ENCODE peak calls at places on chromosome 20, in six cellular contexts. T is GM12864, F is AG20443, I is EL, A is T-helper 2 cell, M is EH. L is an unnamed sample.

GRCh38 chr20:52016022-52016421 is 175.6 kb downstream of the ZFP64 start:
- DNase-seq in T (no peak), F (no peak), I (no peak), A (no peak), M (no peak), L (no peak)

GRCh38 chr20:23296841-23297701 is 53.5 kb upstream of the NXT1 start:
- DNase-seq in T (no peak), F (peak; percentile 78), I (peak; percentile 8), A (no peak), M (peak; percentile 36), L (no peak)

GRCh38 chr20:2796011-2796660 is 4.3 kb downstream of the CPXM1 start:
- DNase-seq in T (no peak), F (peak; percentile 4), I (no peak), A (no peak), M (no peak), L (no peak)

GRCh38 chr20:50169329-50169823 is 15.9 kb upstream of the PEDS1 start:
- DNase-seq in T (peak; percentile 40), F (peak; percentile 73), I (peak; percentile 80), A (peak; percentile 78), M (peak; percentile 77), L (no peak)

GRCh38 chr20:38447931-38448675 is 13.0 kb upstream of the SNHG17 start:
- DNase-seq in T (peak; percentile 27), F (no peak), I (no peak), A (no peak), M (no peak), L (no peak)

GRCh38 chr20:41228858-41229257 is 88.7 kb downstream of the ZHX3 start:
- DNase-seq in T (no peak), F (no peak), I (no peak), A (no peak), M (peak; percentile 35), L (no peak)

GRCh38 chr20:25484224-25484846 is 76.9 kb downstream of the GINS1 start:
- DNase-seq in T (no peak), F (no peak), I (no peak), A (no peak), M (no peak), L (no peak)

GRCh38 chr20:44465001-44465560 is 10.6 kb upstream of the TTPAL start:
- DNase-seq in T (no peak), F (no peak), I (no peak), A (no peak), M (no peak), L (no peak)

GRCh38 chr20:57432874-57433491 is 41.8 kb downstream of the RBM38 start:
- DNase-seq in T (peak; percentile 87), F (no peak), I (no peak), A (peak; percentile 9), M (no peak), L (no peak)

GRCh38 chr20:12965212-12965879 is 43.4 kb upstream of the SPTLC3 start:
- DNase-seq in T (no peak), F (no peak), I (no peak), A (no peak), M (no peak), L (no peak)

GRCh38 chr20:56730003-56730402 is 100.9 kb downstream of the TFAP2C start:
- DNase-seq in T (no peak), F (no peak), I (no peak), A (no peak), M (no peak), L (no peak)

GRCh38 chr20:5990946-5991345 is 40.5 kb downstream of the MCM8 start:
- DNase-seq in T (no peak), F (no peak), I (no peak), A (no peak), M (no peak), L (no peak)

GRCh38 chr20:38229376-38230252 is 30.9 kb downstream of the KIAA1755 start:
- DNase-seq in T (no peak), F (peak; percentile 70), I (peak; percentile 49), A (no peak), M (peak; percentile 55), L (no peak)

GRCh38 chr20:57040461-57040860 is 226.0 kb downstream of the BMP7 start:
- DNase-seq in T (no peak), F (no peak), I (no peak), A (no peak), M (no peak), L (no peak)

GRCh38 chr20:36465109-36466080 is 75.9 kb upstream of the MYL9 start:
- DNase-seq in T (no peak), F (peak; percentile 88), I (peak; percentile 97), A (peak; percentile 26), M (peak; percentile 98), L (peak; percentile 79)

GRCh38 chr20:62875419-62876355 is 14.1 kb upstream of the TCFL5 start:
- DNase-seq in T (no peak), F (peak; percentile 91), I (peak; percentile 86), A (no peak), M (peak; percentile 85), L (peak; percentile 71)

GRCh38 chr20:3218307-3218988 is 9.2 kb downstream of the ITPA start:
- DNase-seq in T (no peak), F (peak; percentile 88), I (peak; percentile 36), A (peak; percentile 72), M (peak; percentile 34), L (no peak)

GRCh38 chr20:3470208-3470626 is 601 bp upstream of the ATRN start:
- DNase-seq in T (no peak), F (no peak), I (no peak), A (no peak), M (no peak), L (no peak)

GRCh38 chr20:63298731-63299312 is 5.8 kb downstream of the COL20A1 start:
- DNase-seq in T (no peak), F (no peak), I (no peak), A (no peak), M (no peak), L (no peak)

GRCh38 chr20:49699200-49699992 is 14.3 kb downstream of the B4GALT5 start:
- DNase-seq in T (peak; percentile 53), F (no peak), I (peak; percentile 82), A (no peak), M (peak; percentile 79), L (no peak)

GRCh38 chr20:50371878-50372769 is 138.1 kb upstream of the PTPN1 start:
- DNase-seq in T (no peak), F (no peak), I (no peak), A (no peak), M (no peak), L (no peak)

GRCh38 chr20:58678806-58679205 is 13.8 kb upstream of the NPEPL1 start:
- DNase-seq in T (no peak), F (no peak), I (no peak), A (no peak), M (no peak), L (no peak)

GRCh38 chr20:53839423-53840176 is 230.8 kb downstream of the BCAS1 start:
- DNase-seq in T (peak; percentile 90), F (no peak), I (no peak), A (peak; percentile 1), M (no peak), L (no peak)

GRCh38 chr20:60365063-60365640 is 406.9 kb downstream of the CDH26 start:
- DNase-seq in T (no peak), F (no peak), I (no peak), A (no peak), M (no peak), L (no peak)

GRCh38 chr20:33372993-33373441 is 28.3 kb downstream of the CDK5RAP1 start:
- DNase-seq in T (no peak), F (no peak), I (no peak), A (no peak), M (peak; percentile 11), L (no peak)

GRCh38 chr20:62133864-62134263 is 9.3 kb downstream of the PSMA7 start:
- DNase-seq in T (no peak), F (no peak), I (no peak), A (no peak), M (no peak), L (no peak)

GRCh38 chr20:51579137-51579536 is 36.6 kb upstream of the NFATC2 start:
- DNase-seq in T (no peak), F (peak; percentile 81), I (peak; percentile 87), A (no peak), M (peak; percentile 88), L (no peak)

GRCh38 chr20:5364136-5364821 is 47.5 kb upstream of the PROKR2 start:
- DNase-seq in T (no peak), F (no peak), I (no peak), A (no peak), M (no peak), L (no peak)

GRCh38 chr20:58088625-58089024 is 139.8 kb downstream of the ANKRD60 start:
- DNase-seq in T (no peak), F (no peak), I (no peak), A (no peak), M (no peak), L (no peak)

GRCh38 chr20:11338506-11339306 is 579.0 kb upstream of the BTBD3 start:
- DNase-seq in T (no peak), F (no peak), I (no peak), A (no peak), M (no peak), L (no peak)

GRCh38 chr20:9051508-9051907 is 17.4 kb upstream of the PLCB4 start:
- DNase-seq in T (no peak), F (peak; percentile 87), I (peak; percentile 97), A (no peak), M (peak; percentile 98), L (peak; percentile 86)

GRCh38 chr20:33689973-33690372 is 3.8 kb upstream of the E2F1 start:
- DNase-seq in T (no peak), F (no peak), I (peak; percentile 59), A (no peak), M (peak; percentile 48), L (no peak)

GRCh38 chr20:3652646-3653596 is 10.3 kb downstream of the GFRA4 start:
- DNase-seq in T (no peak), F (no peak), I (no peak), A (no peak), M (no peak), L (no peak)

GRCh38 chr20:8515810-8516435 is 383.9 kb downstream of the PLCB1 start:
- DNase-seq in T (no peak), F (no peak), I (no peak), A (no peak), M (no peak), L (no peak)

GRCh38 chr20:699811-700338 is 24.3 kb upstream of the SCRT2 start:
- DNase-seq in T (no peak), F (no peak), I (no peak), A (no peak), M (no peak), L (no peak)

GRCh38 chr20:38208088-38208487 is 43.0 kb upstream of the TGM2 start:
- DNase-seq in T (no peak), F (no peak), I (no peak), A (no peak), M (no peak), L (no peak)

GRCh38 chr20:50731930-50732690 is 730 bp downstream of the PARD6B start:
- DNase-seq in T (no peak), F (no peak), I (no peak), A (no peak), M (no peak), L (no peak)

GRCh38 chr20:63309261-63310071 is 16.5 kb downstream of the COL20A1 start:
- DNase-seq in T (no peak), F (peak; percentile 80), I (peak; percentile 39), A (no peak), M (peak; percentile 50), L (no peak)

GRCh38 chr20:38168791-38169589 is 3.9 kb upstream of the TGM2 start:
- DNase-seq in T (no peak), F (no peak), I (no peak), A (no peak), M (no peak), L (no peak)

L was measured in HCT116.